ENCODE peak calls at places on chromosomes 7 and 10, in seven cellular contexts. W is SK-N-SH, I is GM12891, F is GM12878, T is K562, Q is HepG2, P is H1. N is an unnamed sample.

GRCh38 chr7:112882022-112882421 is 91.8 kb upstream of the TMEM168 start:
- DNase-seq in I (no peak), Q (no peak), T (no peak), F (no peak), W (no peak), P (no peak), N (no peak)

GRCh38 chr10:130179640-130180039 is 43.4 kb downstream of the GLRX3 start:
- DNase-seq in T (no peak), P (no peak), F (no peak), Q (peak), I (no peak), W (peak), N (no peak)

GRCh38 chr10:118241229-118242137 is 100.6 kb downstream of the FAM204A start:
- DNase-seq in P (peak), F (peak), W (peak), I (peak), Q (peak), T (peak), N (peak)

GRCh38 chr10:6176691-6177231 is 26.0 kb upstream of the PFKFB3 start:
- DNase-seq in W (peak), I (no peak), Q (no peak), P (no peak), F (no peak), T (no peak), N (no peak)

GRCh38 chr10:49579621-49580020 is 30.5 kb upstream of the SLC18A3 start:
- DNase-seq in F (no peak), P (no peak), W (no peak), T (no peak), I (no peak), Q (no peak), N (no peak)

GRCh38 chr10:119769886-119770285 is 44.0 kb downstream of the INPP5F start:
- DNase-seq in Q (no peak), P (no peak), F (no peak), T (no peak), W (no peak), I (no peak), N (no peak)

GRCh38 chr10:62414359-62414758 is 40.2 kb downstream of the ZNF365 start:
- DNase-seq in Q (no peak), P (no peak), T (no peak), F (no peak), W (no peak), I (no peak), N (no peak)

GRCh38 chr7:71430246-71430645 is 298.3 kb downstream of the GALNT17 start:
- DNase-seq in Q (no peak), I (no peak), F (no peak), T (no peak), W (no peak), P (no peak), N (no peak)

GRCh38 chr7:137937202-137937560 is 64.7 kb downstream of the CREB3L2 start:
- DNase-seq in F (no peak), Q (no peak), T (no peak), I (no peak), P (no peak), W (no peak), N (no peak)

GRCh38 chr7:20959281-20959680 is 172.6 kb upstream of the SP8 start:
- DNase-seq in Q (peak), T (no peak), F (no peak), W (no peak), P (no peak), I (no peak), N (no peak)

GRCh38 chr7:155277385-155277994 is 20.2 kb upstream of the INSIG1 start:
- DNase-seq in W (no peak), P (no peak), T (no peak), Q (no peak), F (no peak), I (no peak), N (no peak)

GRCh38 chr10:110076559-110077318 is 69.0 kb downstream of the ADD3 start:
- DNase-seq in I (no peak), T (peak), Q (peak), W (no peak), F (peak), P (no peak), N (no peak)

GRCh38 chr10:134205-134742 is 981 bp upstream of the ZMYND11 start:
- DNase-seq in F (no peak), W (no peak), I (peak), P (no peak), T (no peak), Q (no peak), N (no peak)

GRCh38 chr10:35585903-35586535 is 19.1 kb upstream of the GJD4 start:
- DNase-seq in T (no peak), I (no peak), Q (peak), F (no peak), P (no peak), W (no peak), N (no peak)

GRCh38 chr7:111678986-111679385 is 116.7 kb upstream of the IMMP2L start:
- DNase-seq in P (no peak), F (no peak), W (no peak), I (no peak), T (no peak), Q (no peak), N (no peak)

GRCh38 chr7:117208257-117208656 is 114.6 kb downstream of the WNT2 start:
- DNase-seq in I (no peak), Q (no peak), P (no peak), F (no peak), W (no peak), T (peak), N (no peak)

GRCh38 chr10:18400201-18400910 is 251.0 kb downstream of the NSUN6 start:
- DNase-seq in W (peak), T (peak), Q (peak), P (no peak), I (no peak), F (peak), N (no peak)

GRCh38 chr10:16521311-16522016 is at the start of gene C1QL3:
- DNase-seq in F (no peak), W (peak), I (peak), T (no peak), P (peak), Q (no peak), N (peak)

GRCh38 chr7:51013861-51014511 is 231.3 kb upstream of the GRB10 start:
- DNase-seq in P (peak), Q (no peak), I (no peak), W (no peak), T (no peak), F (no peak), N (no peak)

GRCh38 chr7:27608776-27609495 is 53.7 kb downstream of the HIBADH start:
- DNase-seq in Q (no peak), F (no peak), P (no peak), T (peak), I (no peak), W (no peak), N (no peak)

GRCh38 chr10:89332092-89332633 is 4.4 kb downstream of the IFIT3 start:
- DNase-seq in W (no peak), P (no peak), I (no peak), Q (peak), T (peak), F (peak), N (no peak)

GRCh38 chr10:3882855-3883254 is 97.8 kb upstream of the KLF6 start:
- DNase-seq in Q (no peak), T (no peak), I (no peak), F (no peak), P (no peak), W (no peak), N (no peak)

GRCh38 chr10:119189811-119190282 is 11.2 kb upstream of the PRDX3 start:
- DNase-seq in T (peak), W (no peak), Q (peak), P (no peak), F (no peak), I (no peak), N (no peak)

GRCh38 chr10:5151076-5151475 is 33.9 kb downstream of the AKR1C8 start:
- DNase-seq in P (no peak), Q (no peak), T (no peak), I (no peak), W (no peak), F (no peak), N (no peak)

GRCh38 chr10:92591550-92592140 is 1.3 kb upstream of the KIF11 start:
- DNase-seq in T (peak), P (peak), F (peak), I (peak), Q (peak), W (peak), N (peak)

GRCh38 chr10:127458829-127459228 is 90.3 kb upstream of the NPS start:
- DNase-seq in P (no peak), T (no peak), Q (no peak), I (no peak), W (no peak), F (no peak), N (no peak)

GRCh38 chr10:77548157-77548556 is 89.5 kb downstream of the KCNMA1 start:
- DNase-seq in F (no peak), W (no peak), P (no peak), Q (no peak), I (no peak), T (no peak), N (no peak)
- TF ChIP-seq POLR2AphosphoS5 in F (no peak), W (no peak), P (no peak), Q (no peak), I (no peak), T (no peak), N (no peak)

DNA sequence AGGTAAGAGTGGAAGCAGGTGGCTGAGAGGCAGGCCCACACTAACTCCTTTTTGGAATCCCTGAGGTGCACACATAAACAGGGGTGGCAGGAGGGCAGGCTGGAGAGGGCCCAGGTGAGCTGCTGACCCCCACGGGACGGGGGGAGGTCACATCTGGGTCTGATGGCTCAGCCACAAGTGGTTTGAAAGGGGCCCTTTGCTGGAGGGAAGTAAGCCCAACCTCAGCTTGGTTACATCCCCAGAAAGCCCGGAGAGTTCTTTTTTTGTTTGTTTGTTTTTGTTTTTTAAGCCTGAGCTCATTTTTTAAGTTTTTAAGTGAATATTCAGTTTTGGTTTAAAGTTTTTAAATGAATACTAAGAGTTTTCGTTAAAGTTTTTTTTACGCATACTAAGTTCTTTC is 72.8 kb upstream of the CUX1 start:
- DNase-seq in I (no peak), F (no peak), W (peak), Q (no peak), P (no peak), T (no peak), N (no peak)
- TF ChIP-seq TAF1 in I (no peak), F (no peak), W (no peak), Q (no peak), P (no peak), T (no peak), N (no peak)

GRCh38 chr7:148397555-148397954 is 193.0 kb upstream of the C7orf33 start:
- DNase-seq in W (no peak), Q (no peak), I (no peak), T (no peak), F (no peak), P (no peak), N (no peak)

GRCh38 chr7:148395990-148396716 is 194.4 kb upstream of the C7orf33 start:
- DNase-seq in T (no peak), W (peak), Q (no peak), P (no peak), I (no peak), F (no peak), N (no peak)

GRCh38 chr7:148397056-148397455 is 193.5 kb upstream of the C7orf33 start:
- DNase-seq in W (no peak), F (no peak), T (no peak), P (no peak), Q (no peak), I (no peak), N (no peak)

GRCh38 chr7:148394582-148394981 is 196.0 kb upstream of the C7orf33 start:
- DNase-seq in F (no peak), T (no peak), I (no peak), W (no peak), Q (no peak), P (no peak), N (no peak)

GRCh38 chr7:148395292-148395691 is 195.3 kb upstream of the C7orf33 start:
- DNase-seq in P (no peak), I (no peak), Q (no peak), F (no peak), T (no peak), W (no peak), N (no peak)
- TF ChIP-seq POLR2AphosphoS5 in P (no peak), I (no peak), Q (no peak), F (no peak), T (no peak), W (no peak), N (no peak)

DNA sequence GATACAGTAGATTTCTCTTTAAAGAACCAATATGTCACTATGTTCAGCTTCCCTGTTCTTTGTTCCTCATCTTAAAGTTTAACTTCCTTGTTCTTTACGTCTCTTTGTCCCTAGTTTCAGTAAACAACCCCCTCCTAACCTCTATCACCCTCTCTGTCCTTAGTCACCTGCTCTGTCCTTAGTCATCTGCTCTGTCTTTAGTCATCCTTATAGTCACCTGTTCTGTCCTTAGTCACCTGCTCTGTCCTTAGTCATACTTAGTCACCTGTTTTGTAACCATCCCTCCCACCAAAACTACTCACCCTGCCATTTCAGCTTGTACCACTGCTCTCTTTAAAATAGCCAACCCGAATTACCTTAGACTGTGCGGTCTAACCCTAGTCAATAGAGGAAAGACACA is 144.5 kb upstream of the TMEM106B start:
- DNase-seq in F (no peak), W (no peak), P (no peak), Q (peak), I (no peak), T (no peak), N (no peak)
- TF ChIP-seq TAF1 in F (no peak), W (no peak), P (no peak), Q (no peak), I (no peak), T (no peak), N (no peak)

GRCh38 chr7:75937958-75938786 is 23.2 kb downstream of the POR start:
- DNase-seq in Q (no peak), T (peak), W (peak), I (no peak), F (no peak), P (no peak), N (no peak)
- TF ChIP-seq POLR2AphosphoS5 in Q (no peak), T (no peak), W (no peak), I (no peak), F (no peak), P (no peak), N (no peak)

GRCh38 chr7:141593134-141593533 is 41.9 kb downstream of the AGK start:
- DNase-seq in W (peak), Q (no peak), I (no peak), T (peak), P (no peak), F (no peak), N (no peak)
- TF ChIP-seq TAF1 in W (no peak), Q (no peak), I (no peak), T (no peak), P (no peak), F (no peak), N (no peak)

N was measured in GM12892.